ENCODE peak calls at places on chromosomes 13 and 19, in nine cellular contexts. M is EH; I is CD4-positive, CD25-positive, alpha-beta regulatory T cell; F is NCI-H748 treated with DMSO at 0.1 percent for 48 hours; V is A172; X is stimulated activated CD4-positive, alpha-beta T cell treated with anti-CD3 and anti-CD28 coated beads, Interleukin-4, amount 100 ng/mL, for 48 hours; J is left cardiac atrium; Z is HS-27A; W is Jurkat, Clone E6-1. C is an unnamed sample.

GRCh38 chr13:41915096-41915495 is 45.8 kb downstream of the VWA8 start:
- DNase-seq in M (peak), I (no peak), F (no peak), V (no peak), X (no peak), J (no peak), Z (no peak), W (no peak), C (no peak)

GRCh38 chr13:51557875-51558604 is 26.2 kb upstream of the WDFY2 start:
- DNase-seq in M (peak), I (no peak), F (no peak), V (peak), X (no peak), J (no peak), Z (peak), W (no peak), C (no peak)

GRCh38 chr19:31436121-31436776 is 87.0 kb upstream of the TSHZ3 start:
- DNase-seq in M (peak), I (no peak), F (no peak), V (peak), X (no peak), J (no peak), Z (no peak), W (no peak), C (no peak)

GRCh38 chr13:105370011-105370645 is 1165.3 kb downstream of the EFNB2 start:
- DNase-seq in M (peak), I (no peak), F (no peak), V (no peak), X (no peak), J (no peak), Z (no peak), W (no peak), C (no peak)

GRCh38 chr13:95652244-95652764 is 7.8 kb upstream of the DZIP1 start:
- DNase-seq in M (no peak), I (no peak), F (no peak), V (no peak), X (no peak), J (no peak), Z (no peak), W (no peak), C (no peak)

GRCh38 chr19:43667524-43668405 is 2.2 kb downstream of the PLAUR start:
- DNase-seq in M (no peak), I (no peak), F (peak), V (no peak), X (no peak), J (peak), Z (no peak), W (no peak), C (no peak)

GRCh38 chr19:4844348-4845179 is 13.1 kb upstream of the TICAM1 start:
- DNase-seq in M (peak), I (no peak), F (no peak), V (no peak), X (no peak), J (no peak), Z (no peak), W (no peak), C (no peak)

GRCh38 chr19:38452430-38453366 is 19.2 kb downstream of the RYR1 start:
- DNase-seq in M (no peak), I (peak), F (no peak), V (no peak), X (peak), J (no peak), Z (no peak), W (no peak), C (no peak)

GRCh38 chr19:7595466-7596133 is at the start of gene CAMSAP3:
- DNase-seq in M (peak), I (peak), F (peak), V (no peak), X (peak), J (no peak), Z (no peak), W (peak), C (peak)

GRCh38 chr13:76029088-76029487 is 393.0 kb downstream of the LMO7 start:
- DNase-seq in M (no peak), I (no peak), F (no peak), V (no peak), X (no peak), J (no peak), Z (no peak), W (no peak), C (no peak)

GRCh38 chr13:36789730-36790129 is 29.3 kb upstream of the RFXAP start:
- DNase-seq in M (no peak), I (no peak), F (no peak), V (no peak), X (no peak), J (no peak), Z (no peak), W (no peak), C (no peak)

GRCh38 chr19:7515471-7516226 is at the start of gene ZNF358:
- DNase-seq in M (peak), I (peak), F (peak), V (peak), X (no peak), J (peak), Z (no peak), W (no peak), C (peak)

GRCh38 chr19:46408611-46409039 is 4.7 kb downstream of the CCDC8 start:
- DNase-seq in M (peak), I (no peak), F (no peak), V (no peak), X (no peak), J (peak), Z (no peak), W (no peak), C (no peak)

GRCh38 chr19:42207767-42208259 is 9.7 kb downstream of the DEDD2 start:
- DNase-seq in M (peak), I (no peak), F (no peak), V (peak), X (no peak), J (no peak), Z (peak), W (peak), C (no peak)

GRCh38 chr19:3857449-3858003 is 11.3 kb downstream of the ZFR2 start:
- DNase-seq in M (no peak), I (no peak), F (no peak), V (no peak), X (no peak), J (no peak), Z (no peak), W (peak), C (no peak)

GRCh38 chr13:84362777-84363176 is 480.5 kb upstream of the SLITRK1 start:
- DNase-seq in M (peak), I (no peak), F (no peak), V (no peak), X (no peak), J (no peak), Z (no peak), W (no peak), C (no peak)

GRCh38 chr19:35901854-35902661 is at the start of gene HCST:
- DNase-seq in M (peak), I (peak), F (no peak), V (peak), X (no peak), J (no peak), Z (no peak), W (peak), C (no peak)

GRCh38 chr13:40116008-40116407 is 460.5 kb downstream of the COG6 start:
- DNase-seq in M (peak), I (peak), F (no peak), V (peak), X (peak), J (peak), Z (no peak), W (no peak), C (peak)

GRCh38 chr13:111526922-111527321 is 206.5 kb downstream of the TEX29 start:
- DNase-seq in M (no peak), I (no peak), F (no peak), V (no peak), X (no peak), J (no peak), Z (no peak), W (no peak), C (no peak)

GRCh38 chr19:50657672-50658437 is 8.6 kb downstream of the C19orf81 start:
- DNase-seq in M (peak), I (peak), F (peak), V (peak), X (peak), J (peak), Z (no peak), W (peak), C (no peak)

GRCh38 chr19:38266981-38267597 is 2.7 kb downstream of the SPINT2 start:
- DNase-seq in M (peak), I (no peak), F (no peak), V (peak), X (no peak), J (no peak), Z (no peak), W (no peak), C (no peak)